ENCODE peak calls at places on chromosomes 16 and 17, in eight cellular contexts. V is CD8-positive, alpha-beta T cell; W is SJSA1; B is upper lobe of right lung; P is PC-3; L is hepatocyte; A is astrocyte; G is mesendoderm. E is an unnamed sample.

GRCh38 chr16:56120447-56121155 is 70.7 kb upstream of the GNAO1 start:
- DNase-seq in V (no peak), W (no peak), B (no peak), P (no peak), L (no peak), A (no peak), G (no peak), E (no peak)

GRCh38 chr17:70021726-70022125 is 53.3 kb upstream of the KCNJ16 start:
- DNase-seq in V (no peak), W (no peak), B (no peak), P (no peak), L (no peak), A (peak), G (peak), E (no peak)

GRCh38 chr16:57966986-57967385 is 3.9 kb downstream of the CNGB1 start:
- DNase-seq in V (no peak), W (no peak), B (no peak), P (no peak), L (no peak), A (no peak), G (no peak), E (no peak)

GRCh38 chr17:30472238-30472890 is 4.8 kb upstream of the GOSR1 start:
- DNase-seq in V (no peak), W (no peak), B (no peak), P (no peak), L (no peak), A (no peak), G (no peak), E (no peak)

GRCh38 chr16:81645303-81645702 is 133.8 kb upstream of the PLCG2 start:
- DNase-seq in V (no peak), W (peak), B (no peak), P (peak), L (peak), A (peak), G (peak), E (peak)

GRCh38 chr17:42178817-42179216 is 2.1 kb downstream of the KCNH4 start:
- DNase-seq in V (no peak), W (no peak), B (no peak), P (no peak), L (no peak), A (no peak), G (no peak), E (no peak)

GRCh38 chr16:81816793-81817210 is 37.7 kb downstream of the PLCG2 start:
- DNase-seq in V (no peak), W (no peak), B (no peak), P (no peak), L (no peak), A (no peak), G (no peak), E (no peak)

GRCh38 chr17:63356275-63356905 is 89.7 kb downstream of the CYB561 start:
- DNase-seq in V (no peak), W (peak), B (no peak), P (peak), L (peak), A (peak), G (no peak), E (peak)

GRCh38 chr16:71360378-71360777 is 1.9 kb downstream of the CALB2 start:
- DNase-seq in V (no peak), W (peak), B (no peak), P (peak), L (peak), A (peak), G (peak), E (peak)

DNA sequence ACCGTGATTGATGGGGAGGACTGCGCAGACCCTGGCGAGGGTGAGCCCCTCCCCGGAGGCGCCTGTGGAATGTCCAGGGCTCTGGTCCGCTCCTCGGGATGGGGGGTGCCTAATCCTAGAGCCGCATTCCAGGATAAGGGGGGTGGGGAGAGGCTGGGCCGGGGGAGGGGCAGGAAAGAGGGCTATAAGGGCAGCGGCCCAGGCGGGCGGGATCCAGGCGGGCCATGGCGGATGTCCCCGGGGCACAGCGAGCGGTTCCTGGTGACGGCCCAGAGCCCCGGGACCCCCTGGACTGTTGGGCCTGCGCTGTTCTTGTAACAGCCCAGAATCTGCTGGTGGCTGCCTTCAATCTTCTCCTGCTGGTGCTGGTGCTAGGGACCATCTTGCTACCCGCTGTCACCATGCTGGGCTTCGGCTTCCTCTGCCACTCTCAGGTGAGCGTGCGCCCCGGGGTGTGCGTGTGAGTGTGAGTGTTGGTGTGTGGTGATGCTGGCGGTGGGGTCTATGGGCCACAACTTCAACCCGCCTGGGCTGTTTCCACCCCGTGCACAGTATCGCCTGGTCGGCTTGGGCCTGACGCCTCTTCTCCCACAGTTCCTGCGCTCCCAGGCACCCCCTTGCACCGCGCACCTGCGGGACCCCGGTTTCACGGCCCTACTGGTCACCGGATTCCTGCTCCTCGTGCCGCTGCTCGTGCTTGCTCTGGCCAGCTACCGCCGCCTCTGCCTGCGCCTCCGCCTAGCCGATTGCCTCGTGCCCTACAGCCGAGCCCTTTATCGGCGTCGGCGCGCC is at the start of gene TMEM88:
- DNase-seq in V (no peak), W (no peak), B (peak), P (no peak), L (peak), A (no peak), G (peak), E (no peak)
- H3K27ac ChIP-seq in V (no peak), W (no peak), B (peak), P (no peak), L (peak), A (peak), G (no peak), E (peak)

GRCh38 chr16:1097156-1097555 is 1.1 kb upstream of the C1QTNF8 start:
- DNase-seq in V (no peak), W (no peak), B (no peak), P (no peak), L (no peak), A (no peak), G (no peak), E (no peak)

GRCh38 chr16:1100084-1100800 is 4.2 kb upstream of the C1QTNF8 start:
- DNase-seq in V (no peak), W (no peak), B (no peak), P (no peak), L (peak), A (no peak), G (no peak), E (no peak)

GRCh38 chr16:1097800-1098199 is 1.8 kb upstream of the C1QTNF8 start:
- DNase-seq in V (no peak), W (no peak), B (no peak), P (no peak), L (no peak), A (no peak), G (no peak), E (no peak)

GRCh38 chr16:1099224-1100083 is 3.4 kb upstream of the C1QTNF8 start:
- DNase-seq in V (no peak), W (no peak), B (no peak), P (no peak), L (no peak), A (no peak), G (peak), E (no peak)

GRCh38 chr16:1098266-1098991 is 2.4 kb upstream of the C1QTNF8 start:
- DNase-seq in V (no peak), W (no peak), B (no peak), P (no peak), L (no peak), A (no peak), G (no peak), E (no peak)
- H3K27ac ChIP-seq in V (no peak), W (no peak), B (no peak), P (no peak), L (no peak), A (no peak), G (no peak), E (no peak)

DNA sequence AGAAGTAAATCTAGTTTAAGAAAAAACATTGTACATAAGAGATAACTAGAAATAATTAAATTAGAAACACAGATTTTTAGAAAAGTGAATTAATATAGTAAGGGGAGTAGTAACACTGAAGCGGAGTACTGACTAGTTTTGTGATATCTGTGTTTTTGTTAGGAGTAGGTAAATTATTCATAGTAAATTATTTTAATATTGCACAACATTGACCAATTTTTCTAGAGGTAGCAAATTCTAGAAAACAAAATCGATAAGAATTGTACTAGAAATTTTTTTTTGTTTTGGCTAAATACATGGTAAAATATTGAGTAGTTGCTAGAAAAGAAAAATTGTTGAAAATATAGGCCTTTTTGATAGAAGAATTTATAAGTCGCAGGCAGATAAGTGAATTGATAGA is 156.5 kb downstream of the CHD9 start:
- DNase-seq in V (no peak), W (no peak), B (no peak), P (no peak), L (no peak), A (no peak), G (no peak), E (no peak)
- H3K27ac ChIP-seq in V (no peak), W (no peak), B (no peak), P (no peak), L (no peak), A (no peak), G (no peak), E (no peak)

GRCh38 chr17:82108038-82108998 is 10.3 kb upstream of the FASN start:
- DNase-seq in V (no peak), W (no peak), B (no peak), P (no peak), L (peak), A (no peak), G (no peak), E (no peak)
- H3K27ac ChIP-seq in V (no peak), W (no peak), B (peak), P (no peak), L (no peak), A (no peak), G (no peak), E (no peak)

DNA sequence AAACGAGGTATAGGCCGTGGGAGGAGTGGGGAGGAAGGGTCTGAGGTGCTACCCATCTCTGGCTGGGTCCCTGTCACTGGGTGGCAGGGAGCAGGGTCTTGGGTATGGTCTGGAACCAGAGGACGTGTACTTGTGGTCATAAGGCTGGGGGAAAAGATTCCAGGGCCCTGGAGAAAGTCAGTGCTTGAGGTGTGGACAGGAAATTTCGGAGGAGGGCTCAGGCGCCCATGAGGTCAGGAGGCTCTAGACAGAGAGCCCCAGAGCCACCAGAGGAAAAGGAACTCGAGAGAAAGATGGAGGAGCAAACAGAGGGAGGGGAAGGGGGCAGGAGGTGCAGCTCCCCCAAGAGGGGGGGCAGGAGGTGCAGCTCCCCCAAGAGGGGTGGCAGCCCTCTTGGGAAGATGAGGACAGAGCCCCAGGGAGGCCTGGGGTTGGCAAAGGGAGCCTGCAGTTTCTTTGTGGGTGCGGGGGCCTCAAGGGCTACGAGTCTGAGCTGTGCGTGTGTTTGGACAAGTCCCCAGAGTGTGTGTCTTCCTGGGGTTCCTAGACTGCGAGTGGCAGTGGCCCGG is 683 bp upstream of the SLC7A6 start:
- DNase-seq in V (no peak), W (no peak), B (no peak), P (no peak), L (no peak), A (no peak), G (no peak), E (no peak)
- H3K27ac ChIP-seq in V (peak), W (peak), B (peak), P (peak), L (peak), A (peak), G (peak), E (peak)

GRCh38 chr17:27349540-27350021 is 55.7 kb downstream of the WSB1 start:
- DNase-seq in V (no peak), W (no peak), B (no peak), P (no peak), L (no peak), A (no peak), G (peak), E (no peak)
- H3K27ac ChIP-seq in V (no peak), W (no peak), B (peak), P (no peak), L (peak), A (no peak), G (peak), E (no peak)